ENCODE peak calls at places on chromosomes 12 and 14, in five cellular contexts. D is endodermal cell, N is IMR-90, R is astrocyte, U is colonic mucosa. G is an unnamed sample.

GRCh38 chr12:25130741-25131188 is 64.2 kb downstream of the DNAI7 start:
- DNase-seq in D (no peak), N (peak; percentile 67), R (peak; percentile 44), U (no peak), G (no peak)

GRCh38 chr12:106113042-106113441 is 25.7 kb downstream of the NUAK1 start:
- DNase-seq in D (no peak), N (peak; percentile 68), R (peak; percentile 81), U (no peak), G (no peak)

GRCh38 chr12:89075890-89076591 is 276.3 kb downstream of the DUSP6 start:
- DNase-seq in D (no peak), N (peak; percentile 57), R (no peak), U (no peak), G (no peak)

GRCh38 chr14:67359319-67359774 is 257 bp downstream of the ATP6V1D start:
- DNase-seq in D (no peak), N (peak; percentile 63), R (peak; percentile 52), U (no peak), G (no peak)

GRCh38 chr12:14403711-14404164 is 38.3 kb downstream of the ATF7IP start:
- DNase-seq in D (no peak), N (peak; percentile 82), R (peak; percentile 86), U (peak; percentile 51), G (no peak)

GRCh38 chr14:36462890-36463289 is 57.1 kb downstream of the NKX2-1 start:
- DNase-seq in D (no peak), N (no peak), R (no peak), U (no peak), G (no peak)

GRCh38 chr14:55430024-55430690 is 10.3 kb downstream of the TBPL2 start:
- DNase-seq in D (peak; percentile 75), N (peak; percentile 86), R (peak; percentile 65), U (peak; percentile 73), G (no peak)

GRCh38 chr12:16359512-16360491 is 12.4 kb downstream of the MGST1 start:
- DNase-seq in D (peak; percentile 96), N (peak; percentile 47), R (peak; percentile 11), U (peak; percentile 74), G (no peak)

GRCh38 chr14:30610719-30611388 is 11.3 kb upstream of the SCFD1 start:
- DNase-seq in D (no peak), N (peak; percentile 81), R (peak; percentile 65), U (peak; percentile 78), G (no peak)

GRCh38 chr12:53532026-53532425 is 24.7 kb upstream of the NPFF start:
- DNase-seq in D (no peak), N (no peak), R (no peak), U (no peak), G (no peak)

GRCh38 chr14:75223664-75224154 is 47.3 kb upstream of the TMED10 start:
- DNase-seq in D (peak; percentile 85), N (peak; percentile 58), R (no peak), U (peak; percentile 36), G (no peak)

GRCh38 chr14:69475194-69475818 is 9.2 kb upstream of the PLEKHD1 start:
- DNase-seq in D (no peak), N (peak; percentile 7), R (no peak), U (no peak), G (no peak)

GRCh38 chr14:88904864-88905263 is 80.4 kb downstream of the TTC8 start:
- DNase-seq in D (no peak), N (peak; percentile 44), R (peak; percentile 92), U (no peak), G (no peak)

GRCh38 chr12:40515041-40515825 is 177.0 kb upstream of the CNTN1 start:
- DNase-seq in D (no peak), N (no peak), R (peak; percentile 0), U (no peak), G (no peak)

GRCh38 chr14:20631023-20631820 is 10.3 kb downstream of the OR6S1 start:
- DNase-seq in D (peak; percentile 88), N (peak; percentile 70), R (no peak), U (peak; percentile 59), G (no peak)

GRCh38 chr12:4269279-4269991 is 4.1 kb upstream of the CCND2 start:
- DNase-seq in D (peak; percentile 98), N (peak; percentile 29), R (peak; percentile 26), U (peak; percentile 93), G (peak; percentile 95)
- H3K9ac ChIP-seq in D (peak overlapping the region; percentile 66), N (no peak overlapping the region), R (peak overlapping the region; percentile 38), U (peak overlapping the region; percentile 69), G (no peak overlapping the region)

GRCh38 chr12:44812062-44812461 is 64.1 kb downstream of the NELL2 start:
- DNase-seq in D (peak; percentile 56), N (no peak), R (no peak), U (peak; percentile 35), G (no peak)
- TF ChIP-seq CTCF in D (peak; percentile 70), N (no peak), R (no peak), U (no peak), G (no peak)

GRCh38 chr12:51012570-51013236 is 13.5 kb downstream of the SLC11A2 start:
- DNase-seq in D (no peak), N (no peak), R (peak; percentile 6), U (no peak), G (no peak)

GRCh38 chr12:51011960-51012359 is 14.2 kb downstream of the SLC11A2 start:
- DNase-seq in D (no peak), N (no peak), R (no peak), U (no peak), G (no peak)

GRCh38 chr12:51005671-51006070 is 20.5 kb downstream of the SLC11A2 start:
- DNase-seq in D (peak; percentile 59), N (no peak), R (no peak), U (no peak), G (no peak)

GRCh38 chr12:51008329-51008728 is 17.9 kb downstream of the SLC11A2 start:
- DNase-seq in D (no peak), N (no peak), R (no peak), U (no peak), G (no peak)

DNA sequence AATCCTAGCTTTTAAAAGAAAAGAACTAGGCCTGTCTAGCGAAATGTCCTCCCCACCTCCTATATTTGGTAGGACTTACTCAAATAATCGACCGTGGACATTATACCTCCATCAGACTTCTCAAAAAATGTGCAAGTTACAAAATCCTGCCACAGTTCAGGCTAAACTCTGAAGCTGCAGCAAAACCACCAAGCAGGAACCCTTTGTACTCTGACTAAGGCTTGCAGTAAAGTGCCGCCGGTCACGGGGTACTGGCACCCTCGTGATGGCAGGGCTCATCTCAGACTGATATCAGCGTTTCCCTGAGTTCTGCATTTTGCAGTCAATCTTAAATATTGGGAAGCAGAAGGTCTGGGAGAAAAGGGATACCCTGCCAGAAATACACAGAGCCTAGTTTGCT is 17.1 kb downstream of the SLC11A2 start:
- DNase-seq in D (no peak), N (no peak), R (no peak), U (peak; percentile 44), G (no peak)
- H3K27ac ChIP-seq in D (no peak overlapping the region), N (no peak overlapping the region), R (no peak overlapping the region), U (peak overlapping the region; percentile 36), G (peak overlapping the region; percentile 69)

GRCh38 chr12:56220611-56221232 is 1.0 kb downstream of the RNF41 start:
- DNase-seq in D (no peak), N (peak; percentile 47), R (peak; percentile 50), U (no peak), G (no peak)
- H3K9ac ChIP-seq in D (peak overlapping the region; percentile 93), N (peak overlapping the region; percentile 95), R (peak overlapping the region; percentile 94), U (peak overlapping the region; percentile 93), G (peak overlapping the region; percentile 79)

GRCh38 chr14:94305620-94306019 is 12.6 kb upstream of the SERPINA10 start:
- DNase-seq in D (no peak), N (no peak), R (no peak), U (no peak), G (no peak)

GRCh38 chr14:94306047-94306978 is 13.2 kb upstream of the SERPINA10 start:
- DNase-seq in D (no peak), N (no peak), R (no peak), U (peak; percentile 3), G (no peak)

GRCh38 chr14:94310248-94310647 is 12.9 kb downstream of the SERPINA6 start:
- DNase-seq in D (no peak), N (no peak), R (no peak), U (peak; percentile 9), G (no peak)

GRCh38 chr14:94309721-94310120 is 13.4 kb downstream of the SERPINA6 start:
- DNase-seq in D (no peak), N (no peak), R (no peak), U (peak; percentile 13), G (no peak)

GRCh38 chr14:94307410-94307992 is 14.4 kb upstream of the SERPINA10 start:
- DNase-seq in D (no peak), N (no peak), R (no peak), U (peak; percentile 23), G (no peak)
- TF ChIP-seq CTCF in D (peak; percentile 85), N (peak; percentile 12), R (no peak), U (no peak), G (no peak)

GRCh38 chr14:82403972-82404371 is 870.3 kb upstream of the SEL1L start:
- DNase-seq in D (no peak), N (no peak), R (no peak), U (no peak), G (no peak)
- H3K27ac ChIP-seq in D (no peak overlapping the region), N (no peak overlapping the region), R (no peak overlapping the region), U (no peak overlapping the region), G (no peak overlapping the region)

DNA sequence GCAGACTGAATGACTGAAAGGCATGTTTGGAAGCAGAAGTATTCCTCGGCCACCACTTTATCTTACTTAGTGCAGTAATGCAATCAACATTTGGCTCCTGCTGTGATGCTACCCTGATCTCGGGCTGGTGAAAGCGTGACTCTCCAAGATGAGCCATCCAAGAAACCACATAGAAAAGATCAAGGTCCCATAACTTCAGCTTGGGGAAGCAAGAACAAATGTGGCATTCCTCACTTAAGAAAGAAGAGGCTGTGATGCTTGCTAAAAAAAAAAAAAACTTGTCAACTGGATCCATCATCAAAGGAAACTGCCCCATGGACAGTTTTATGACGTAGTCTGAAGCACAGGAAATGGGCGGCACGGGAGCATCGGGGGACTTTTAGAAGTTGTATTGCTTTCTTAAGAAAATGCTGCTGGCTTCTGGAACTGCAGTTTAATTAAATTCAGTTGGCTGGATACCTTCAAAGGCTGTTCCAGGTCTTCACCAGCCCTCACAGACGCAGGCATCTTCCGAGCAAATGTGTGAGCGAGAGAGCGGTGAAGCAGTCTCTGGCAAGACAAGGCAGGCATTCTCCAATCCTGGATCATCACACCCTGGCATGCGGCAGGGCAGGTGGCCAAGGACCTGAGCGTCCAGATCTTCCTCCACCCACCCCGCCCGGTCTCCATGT is 38.2 kb upstream of the MAP1LC3B2 start:
- DNase-seq in D (no peak), N (peak; percentile 33), R (peak; percentile 84), U (no peak), G (peak; percentile 73)
- H3K9ac ChIP-seq in D (no peak overlapping the region), N (no peak overlapping the region), R (peak overlapping the region; percentile 56), U (no peak overlapping the region), G (no peak overlapping the region)

DNA sequence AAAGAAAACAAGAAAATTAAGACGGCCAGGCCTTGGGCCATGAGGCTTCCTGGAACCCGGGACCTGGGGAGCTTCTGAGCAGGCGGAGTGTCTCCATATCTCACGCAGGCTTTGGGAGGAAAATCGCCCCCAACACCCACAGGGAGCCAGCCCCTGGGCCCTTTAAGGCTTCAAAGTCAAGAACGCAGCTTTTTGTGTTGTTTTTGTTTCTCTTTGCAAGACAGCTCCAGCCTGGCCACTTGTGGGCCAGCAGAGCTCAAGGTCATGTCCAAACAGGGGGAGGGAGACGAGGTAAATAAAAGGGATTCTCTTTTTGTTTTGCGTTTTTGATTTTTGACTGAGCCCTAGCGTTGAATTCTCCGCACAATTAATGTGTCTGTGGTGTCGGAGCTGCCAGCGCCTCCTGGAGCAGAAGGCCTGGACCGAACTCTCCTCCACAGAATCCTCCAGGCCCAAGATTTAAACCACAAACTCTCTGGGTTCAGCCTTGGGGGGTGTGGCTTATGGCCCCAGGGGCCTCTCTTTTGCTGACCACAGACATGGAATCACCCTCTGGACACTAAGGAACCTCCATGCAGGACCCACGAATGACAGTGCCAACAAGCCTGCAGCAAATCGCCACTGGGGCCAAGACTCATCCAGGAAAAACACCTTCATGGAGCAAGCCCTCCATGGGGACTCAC is 8.2 kb downstream of the SCARB1 start:
- DNase-seq in D (no peak), N (no peak), R (no peak), U (no peak), G (no peak)
- TF ChIP-seq CTCF in D (no peak), N (no peak), R (no peak), U (no peak), G (no peak)